ENCODE peak calls at places on chromosomes 3 and 15, in eight cellular contexts. One of them, this sample, is unnamed.
A peak's percentile ranks its signal among the peaks of the same experiment; 100 is the strongest.

GRCh38 chr3:52153389-52154096 is 680 bp downstream of the POC1A start:
- ATAC-seq in effector memory CD8-positive, alpha-beta T cell: no peak
- ATAC-seq in left lung: peak; percentile 3
- ATAC-seq in activated naive CD4-positive, alpha-beta T cell treated with anti-CD3 and anti-CD28 coated beads, Interleukin-2, amount 50 U/mL, for 72 hours: peak; percentile 0
- ATAC-seq in Right ventricle myocardium superior: peak; percentile 1
- ATAC-seq in heart left ventricle: no peak
- ATAC-seq in activated CD8-positive, alpha-beta T cell treated with anti-CD3 and anti-CD28 coated beads, Interleukin-2, amount 10 ng/mL, durations not matched to agents 7 days and 5 days: peak; percentile 0
- ATAC-seq in activated naive CD8-positive, alpha-beta T cell treated with anti-CD3 and anti-CD28 coated beads, Interleukin-2, amount 10 ng/mL, durations not matched to agents 7 days and 5 days: no peak
- ATAC-seq in this sample: peak; percentile 10

GRCh38 chr3:187783098-187783497 is 37.8 kb upstream of the BCL6 start:
- ATAC-seq in effector memory CD8-positive, alpha-beta T cell: no peak
- ATAC-seq in left lung: peak; percentile 97
- ATAC-seq in activated naive CD4-positive, alpha-beta T cell treated with anti-CD3 and anti-CD28 coated beads, Interleukin-2, amount 50 U/mL, for 72 hours: peak; percentile 90
- ATAC-seq in Right ventricle myocardium superior: peak; percentile 96
- ATAC-seq in heart left ventricle: peak; percentile 80
- ATAC-seq in activated CD8-positive, alpha-beta T cell treated with anti-CD3 and anti-CD28 coated beads, Interleukin-2, amount 10 ng/mL, durations not matched to agents 7 days and 5 days: peak; percentile 19
- ATAC-seq in activated naive CD8-positive, alpha-beta T cell treated with anti-CD3 and anti-CD28 coated beads, Interleukin-2, amount 10 ng/mL, durations not matched to agents 7 days and 5 days: no peak
- ATAC-seq in this sample: no peak

GRCh38 chr3:58143417-58144055 is 67.2 kb downstream of the DNASE1L3 start:
- ATAC-seq in effector memory CD8-positive, alpha-beta T cell: no peak
- ATAC-seq in left lung: peak; percentile 19
- ATAC-seq in activated naive CD4-positive, alpha-beta T cell treated with anti-CD3 and anti-CD28 coated beads, Interleukin-2, amount 50 U/mL, for 72 hours: no peak
- ATAC-seq in Right ventricle myocardium superior: no peak
- ATAC-seq in heart left ventricle: no peak
- ATAC-seq in activated CD8-positive, alpha-beta T cell treated with anti-CD3 and anti-CD28 coated beads, Interleukin-2, amount 10 ng/mL, durations not matched to agents 7 days and 5 days: no peak
- ATAC-seq in activated naive CD8-positive, alpha-beta T cell treated with anti-CD3 and anti-CD28 coated beads, Interleukin-2, amount 10 ng/mL, durations not matched to agents 7 days and 5 days: no peak
- ATAC-seq in this sample: no peak

GRCh38 chr3:129699199-129699598 is 92.7 kb upstream of the PLXND1 start:
- ATAC-seq in effector memory CD8-positive, alpha-beta T cell: no peak
- ATAC-seq in left lung: no peak
- ATAC-seq in activated naive CD4-positive, alpha-beta T cell treated with anti-CD3 and anti-CD28 coated beads, Interleukin-2, amount 50 U/mL, for 72 hours: no peak
- ATAC-seq in Right ventricle myocardium superior: no peak
- ATAC-seq in heart left ventricle: no peak
- ATAC-seq in activated CD8-positive, alpha-beta T cell treated with anti-CD3 and anti-CD28 coated beads, Interleukin-2, amount 10 ng/mL, durations not matched to agents 7 days and 5 days: no peak
- ATAC-seq in activated naive CD8-positive, alpha-beta T cell treated with anti-CD3 and anti-CD28 coated beads, Interleukin-2, amount 10 ng/mL, durations not matched to agents 7 days and 5 days: no peak
- ATAC-seq in this sample: no peak

GRCh38 chr15:88255496-88256171 is 905 bp downstream of the NTRK3 start:
- ATAC-seq in effector memory CD8-positive, alpha-beta T cell: no peak
- ATAC-seq in left lung: peak; percentile 74
- ATAC-seq in activated naive CD4-positive, alpha-beta T cell treated with anti-CD3 and anti-CD28 coated beads, Interleukin-2, amount 50 U/mL, for 72 hours: peak; percentile 30
- ATAC-seq in Right ventricle myocardium superior: peak; percentile 64
- ATAC-seq in heart left ventricle: no peak
- ATAC-seq in activated CD8-positive, alpha-beta T cell treated with anti-CD3 and anti-CD28 coated beads, Interleukin-2, amount 10 ng/mL, durations not matched to agents 7 days and 5 days: no peak
- ATAC-seq in activated naive CD8-positive, alpha-beta T cell treated with anti-CD3 and anti-CD28 coated beads, Interleukin-2, amount 10 ng/mL, durations not matched to agents 7 days and 5 days: no peak
- ATAC-seq in this sample: no peak

GRCh38 chr3:84547971-84548970 is 410.5 kb upstream of the CADM2 start:
- ATAC-seq in effector memory CD8-positive, alpha-beta T cell: no peak
- ATAC-seq in left lung: peak; percentile 97
- ATAC-seq in activated naive CD4-positive, alpha-beta T cell treated with anti-CD3 and anti-CD28 coated beads, Interleukin-2, amount 50 U/mL, for 72 hours: peak; percentile 37
- ATAC-seq in Right ventricle myocardium superior: peak; percentile 87
- ATAC-seq in heart left ventricle: no peak
- ATAC-seq in activated CD8-positive, alpha-beta T cell treated with anti-CD3 and anti-CD28 coated beads, Interleukin-2, amount 10 ng/mL, durations not matched to agents 7 days and 5 days: no peak
- ATAC-seq in activated naive CD8-positive, alpha-beta T cell treated with anti-CD3 and anti-CD28 coated beads, Interleukin-2, amount 10 ng/mL, durations not matched to agents 7 days and 5 days: peak; percentile 52
- ATAC-seq in this sample: peak; percentile 36

GRCh38 chr3:17213102-17213501 is 328.3 kb downstream of the PLCL2 start:
- ATAC-seq in effector memory CD8-positive, alpha-beta T cell: no peak
- ATAC-seq in left lung: peak; percentile 52
- ATAC-seq in activated naive CD4-positive, alpha-beta T cell treated with anti-CD3 and anti-CD28 coated beads, Interleukin-2, amount 50 U/mL, for 72 hours: no peak
- ATAC-seq in Right ventricle myocardium superior: no peak
- ATAC-seq in heart left ventricle: no peak
- ATAC-seq in activated CD8-positive, alpha-beta T cell treated with anti-CD3 and anti-CD28 coated beads, Interleukin-2, amount 10 ng/mL, durations not matched to agents 7 days and 5 days: no peak
- ATAC-seq in activated naive CD8-positive, alpha-beta T cell treated with anti-CD3 and anti-CD28 coated beads, Interleukin-2, amount 10 ng/mL, durations not matched to agents 7 days and 5 days: no peak
- ATAC-seq in this sample: no peak

GRCh38 chr3:116264546-116265174 is 180.6 kb downstream of the LSAMP start:
- ATAC-seq in effector memory CD8-positive, alpha-beta T cell: no peak
- ATAC-seq in left lung: no peak
- ATAC-seq in activated naive CD4-positive, alpha-beta T cell treated with anti-CD3 and anti-CD28 coated beads, Interleukin-2, amount 50 U/mL, for 72 hours: no peak
- ATAC-seq in Right ventricle myocardium superior: no peak
- ATAC-seq in heart left ventricle: no peak
- ATAC-seq in activated CD8-positive, alpha-beta T cell treated with anti-CD3 and anti-CD28 coated beads, Interleukin-2, amount 10 ng/mL, durations not matched to agents 7 days and 5 days: no peak
- ATAC-seq in activated naive CD8-positive, alpha-beta T cell treated with anti-CD3 and anti-CD28 coated beads, Interleukin-2, amount 10 ng/mL, durations not matched to agents 7 days and 5 days: no peak
- ATAC-seq in this sample: no peak

GRCh38 chr15:41862515-41863116 is 24.0 kb downstream of the PLA2G4B start:
- ATAC-seq in effector memory CD8-positive, alpha-beta T cell: peak; percentile 42
- ATAC-seq in left lung: peak; percentile 53
- ATAC-seq in activated naive CD4-positive, alpha-beta T cell treated with anti-CD3 and anti-CD28 coated beads, Interleukin-2, amount 50 U/mL, for 72 hours: no peak
- ATAC-seq in Right ventricle myocardium superior: no peak
- ATAC-seq in heart left ventricle: no peak
- ATAC-seq in activated CD8-positive, alpha-beta T cell treated with anti-CD3 and anti-CD28 coated beads, Interleukin-2, amount 10 ng/mL, durations not matched to agents 7 days and 5 days: no peak
- ATAC-seq in activated naive CD8-positive, alpha-beta T cell treated with anti-CD3 and anti-CD28 coated beads, Interleukin-2, amount 10 ng/mL, durations not matched to agents 7 days and 5 days: no peak
- ATAC-seq in this sample: no peak

GRCh38 chr3:133211449-133211848 is 173.3 kb downstream of the TMEM108 start:
- ATAC-seq in effector memory CD8-positive, alpha-beta T cell: no peak
- ATAC-seq in left lung: peak; percentile 93
- ATAC-seq in activated naive CD4-positive, alpha-beta T cell treated with anti-CD3 and anti-CD28 coated beads, Interleukin-2, amount 50 U/mL, for 72 hours: no peak
- ATAC-seq in Right ventricle myocardium superior: peak; percentile 39
- ATAC-seq in heart left ventricle: no peak
- ATAC-seq in activated CD8-positive, alpha-beta T cell treated with anti-CD3 and anti-CD28 coated beads, Interleukin-2, amount 10 ng/mL, durations not matched to agents 7 days and 5 days: peak; percentile 44
- ATAC-seq in activated naive CD8-positive, alpha-beta T cell treated with anti-CD3 and anti-CD28 coated beads, Interleukin-2, amount 10 ng/mL, durations not matched to agents 7 days and 5 days: peak; percentile 73
- ATAC-seq in this sample: peak; percentile 85

GRCh38 chr15:22959451-22960101 is 20.6 kb downstream of the CYFIP1 start:
- ATAC-seq in effector memory CD8-positive, alpha-beta T cell: no peak
- ATAC-seq in left lung: no peak
- ATAC-seq in activated naive CD4-positive, alpha-beta T cell treated with anti-CD3 and anti-CD28 coated beads, Interleukin-2, amount 50 U/mL, for 72 hours: no peak
- ATAC-seq in Right ventricle myocardium superior: no peak
- ATAC-seq in heart left ventricle: no peak
- ATAC-seq in activated CD8-positive, alpha-beta T cell treated with anti-CD3 and anti-CD28 coated beads, Interleukin-2, amount 10 ng/mL, durations not matched to agents 7 days and 5 days: no peak
- ATAC-seq in activated naive CD8-positive, alpha-beta T cell treated with anti-CD3 and anti-CD28 coated beads, Interleukin-2, amount 10 ng/mL, durations not matched to agents 7 days and 5 days: no peak
- ATAC-seq in this sample: no peak

GRCh38 chr3:45112939-45113338 is 33.2 kb downstream of the CDCP1 start:
- ATAC-seq in effector memory CD8-positive, alpha-beta T cell: no peak
- ATAC-seq in left lung: peak; percentile 48
- ATAC-seq in activated naive CD4-positive, alpha-beta T cell treated with anti-CD3 and anti-CD28 coated beads, Interleukin-2, amount 50 U/mL, for 72 hours: no peak
- ATAC-seq in Right ventricle myocardium superior: peak; percentile 69
- ATAC-seq in heart left ventricle: peak; percentile 17
- ATAC-seq in activated CD8-positive, alpha-beta T cell treated with anti-CD3 and anti-CD28 coated beads, Interleukin-2, amount 10 ng/mL, durations not matched to agents 7 days and 5 days: no peak
- ATAC-seq in activated naive CD8-positive, alpha-beta T cell treated with anti-CD3 and anti-CD28 coated beads, Interleukin-2, amount 10 ng/mL, durations not matched to agents 7 days and 5 days: no peak
- ATAC-seq in this sample: no peak

GRCh38 chr3:151101270-151101954 is 15.9 kb downstream of the MED12L start:
- ATAC-seq in effector memory CD8-positive, alpha-beta T cell: no peak
- ATAC-seq in left lung: no peak
- ATAC-seq in activated naive CD4-positive, alpha-beta T cell treated with anti-CD3 and anti-CD28 coated beads, Interleukin-2, amount 50 U/mL, for 72 hours: no peak
- ATAC-seq in Right ventricle myocardium superior: no peak
- ATAC-seq in heart left ventricle: peak; percentile 51
- ATAC-seq in activated CD8-positive, alpha-beta T cell treated with anti-CD3 and anti-CD28 coated beads, Interleukin-2, amount 10 ng/mL, durations not matched to agents 7 days and 5 days: no peak
- ATAC-seq in activated naive CD8-positive, alpha-beta T cell treated with anti-CD3 and anti-CD28 coated beads, Interleukin-2, amount 10 ng/mL, durations not matched to agents 7 days and 5 days: no peak
- ATAC-seq in this sample: no peak

GRCh38 chr3:142210144-142210543 is 15.2 kb downstream of the GK5 start:
- ATAC-seq in effector memory CD8-positive, alpha-beta T cell: no peak
- ATAC-seq in left lung: no peak
- ATAC-seq in activated naive CD4-positive, alpha-beta T cell treated with anti-CD3 and anti-CD28 coated beads, Interleukin-2, amount 50 U/mL, for 72 hours: no peak
- ATAC-seq in Right ventricle myocardium superior: peak; percentile 64
- ATAC-seq in heart left ventricle: peak; percentile 77
- ATAC-seq in activated CD8-positive, alpha-beta T cell treated with anti-CD3 and anti-CD28 coated beads, Interleukin-2, amount 10 ng/mL, durations not matched to agents 7 days and 5 days: no peak
- ATAC-seq in activated naive CD8-positive, alpha-beta T cell treated with anti-CD3 and anti-CD28 coated beads, Interleukin-2, amount 10 ng/mL, durations not matched to agents 7 days and 5 days: no peak
- ATAC-seq in this sample: no peak

GRCh38 chr3:193016437-193016887 is 98.8 kb upstream of the MB21D2 start:
- ATAC-seq in effector memory CD8-positive, alpha-beta T cell: no peak
- ATAC-seq in left lung: no peak
- ATAC-seq in activated naive CD4-positive, alpha-beta T cell treated with anti-CD3 and anti-CD28 coated beads, Interleukin-2, amount 50 U/mL, for 72 hours: no peak
- ATAC-seq in Right ventricle myocardium superior: peak; percentile 83
- ATAC-seq in heart left ventricle: peak; percentile 64
- ATAC-seq in activated CD8-positive, alpha-beta T cell treated with anti-CD3 and anti-CD28 coated beads, Interleukin-2, amount 10 ng/mL, durations not matched to agents 7 days and 5 days: no peak
- ATAC-seq in activated naive CD8-positive, alpha-beta T cell treated with anti-CD3 and anti-CD28 coated beads, Interleukin-2, amount 10 ng/mL, durations not matched to agents 7 days and 5 days: no peak
- ATAC-seq in this sample: no peak

GRCh38 chr3:100602506-100603444 is 6.6 kb upstream of the ADGRG7 start:
- ATAC-seq in effector memory CD8-positive, alpha-beta T cell: no peak
- ATAC-seq in left lung: peak; percentile 50
- ATAC-seq in activated naive CD4-positive, alpha-beta T cell treated with anti-CD3 and anti-CD28 coated beads, Interleukin-2, amount 50 U/mL, for 72 hours: peak; percentile 81
- ATAC-seq in Right ventricle myocardium superior: peak; percentile 38
- ATAC-seq in heart left ventricle: no peak
- ATAC-seq in activated CD8-positive, alpha-beta T cell treated with anti-CD3 and anti-CD28 coated beads, Interleukin-2, amount 10 ng/mL, durations not matched to agents 7 days and 5 days: peak; percentile 63
- ATAC-seq in activated naive CD8-positive, alpha-beta T cell treated with anti-CD3 and anti-CD28 coated beads, Interleukin-2, amount 10 ng/mL, durations not matched to agents 7 days and 5 days: peak; percentile 48
- ATAC-seq in this sample: peak; percentile 75

GRCh38 chr15:43880406-43881184 is 53.8 kb downstream of the WDR76 start:
- ATAC-seq in effector memory CD8-positive, alpha-beta T cell: no peak
- ATAC-seq in left lung: no peak
- ATAC-seq in activated naive CD4-positive, alpha-beta T cell treated with anti-CD3 and anti-CD28 coated beads, Interleukin-2, amount 50 U/mL, for 72 hours: no peak
- ATAC-seq in Right ventricle myocardium superior: peak; percentile 17
- ATAC-seq in heart left ventricle: no peak
- ATAC-seq in activated CD8-positive, alpha-beta T cell treated with anti-CD3 and anti-CD28 coated beads, Interleukin-2, amount 10 ng/mL, durations not matched to agents 7 days and 5 days: no peak
- ATAC-seq in activated naive CD8-positive, alpha-beta T cell treated with anti-CD3 and anti-CD28 coated beads, Interleukin-2, amount 10 ng/mL, durations not matched to agents 7 days and 5 days: no peak
- ATAC-seq in this sample: no peak

GRCh38 chr3:177538064-177538742 is 340.9 kb upstream of the TBL1XR1 start:
- ATAC-seq in effector memory CD8-positive, alpha-beta T cell: no peak
- ATAC-seq in left lung: peak; percentile 62
- ATAC-seq in activated naive CD4-positive, alpha-beta T cell treated with anti-CD3 and anti-CD28 coated beads, Interleukin-2, amount 50 U/mL, for 72 hours: no peak
- ATAC-seq in Right ventricle myocardium superior: peak; percentile 96
- ATAC-seq in heart left ventricle: peak; percentile 76
- ATAC-seq in activated CD8-positive, alpha-beta T cell treated with anti-CD3 and anti-CD28 coated beads, Interleukin-2, amount 10 ng/mL, durations not matched to agents 7 days and 5 days: no peak
- ATAC-seq in activated naive CD8-positive, alpha-beta T cell treated with anti-CD3 and anti-CD28 coated beads, Interleukin-2, amount 10 ng/mL, durations not matched to agents 7 days and 5 days: no peak
- ATAC-seq in this sample: no peak

GRCh38 chr3:10504161-10505049 is 981 bp downstream of the ATP2B2 start:
- ATAC-seq in effector memory CD8-positive, alpha-beta T cell: no peak
- ATAC-seq in left lung: no peak
- ATAC-seq in activated naive CD4-positive, alpha-beta T cell treated with anti-CD3 and anti-CD28 coated beads, Interleukin-2, amount 50 U/mL, for 72 hours: no peak
- ATAC-seq in Right ventricle myocardium superior: no peak
- ATAC-seq in heart left ventricle: no peak
- ATAC-seq in activated CD8-positive, alpha-beta T cell treated with anti-CD3 and anti-CD28 coated beads, Interleukin-2, amount 10 ng/mL, durations not matched to agents 7 days and 5 days: no peak
- ATAC-seq in activated naive CD8-positive, alpha-beta T cell treated with anti-CD3 and anti-CD28 coated beads, Interleukin-2, amount 10 ng/mL, durations not matched to agents 7 days and 5 days: no peak
- ATAC-seq in this sample: no peak

GRCh38 chr15:71218272-71218805 is 103.1 kb downstream of the THSD4 start:
- ATAC-seq in effector memory CD8-positive, alpha-beta T cell: no peak
- ATAC-seq in left lung: no peak
- ATAC-seq in activated naive CD4-positive, alpha-beta T cell treated with anti-CD3 and anti-CD28 coated beads, Interleukin-2, amount 50 U/mL, for 72 hours: no peak
- ATAC-seq in Right ventricle myocardium superior: peak; percentile 31
- ATAC-seq in heart left ventricle: no peak
- ATAC-seq in activated CD8-positive, alpha-beta T cell treated with anti-CD3 and anti-CD28 coated beads, Interleukin-2, amount 10 ng/mL, durations not matched to agents 7 days and 5 days: no peak
- ATAC-seq in activated naive CD8-positive, alpha-beta T cell treated with anti-CD3 and anti-CD28 coated beads, Interleukin-2, amount 10 ng/mL, durations not matched to agents 7 days and 5 days: no peak
- ATAC-seq in this sample: no peak

GRCh38 chr3:46674031-46674592 is 19.4 kb downstream of the ALS2CL start:
- ATAC-seq in effector memory CD8-positive, alpha-beta T cell: no peak
- ATAC-seq in left lung: no peak
- ATAC-seq in activated naive CD4-positive, alpha-beta T cell treated with anti-CD3 and anti-CD28 coated beads, Interleukin-2, amount 50 U/mL, for 72 hours: peak; percentile 38
- ATAC-seq in Right ventricle myocardium superior: no peak
- ATAC-seq in heart left ventricle: no peak
- ATAC-seq in activated CD8-positive, alpha-beta T cell treated with anti-CD3 and anti-CD28 coated beads, Interleukin-2, amount 10 ng/mL, durations not matched to agents 7 days and 5 days: no peak
- ATAC-seq in activated naive CD8-positive, alpha-beta T cell treated with anti-CD3 and anti-CD28 coated beads, Interleukin-2, amount 10 ng/mL, durations not matched to agents 7 days and 5 days: no peak
- ATAC-seq in this sample: no peak

GRCh38 chr3:188722963-188723362 is 448.8 kb upstream of the TPRG1 start:
- ATAC-seq in effector memory CD8-positive, alpha-beta T cell: no peak
- ATAC-seq in left lung: no peak
- ATAC-seq in activated naive CD4-positive, alpha-beta T cell treated with anti-CD3 and anti-CD28 coated beads, Interleukin-2, amount 50 U/mL, for 72 hours: peak; percentile 87
- ATAC-seq in Right ventricle myocardium superior: no peak
- ATAC-seq in heart left ventricle: no peak
- ATAC-seq in activated CD8-positive, alpha-beta T cell treated with anti-CD3 and anti-CD28 coated beads, Interleukin-2, amount 10 ng/mL, durations not matched to agents 7 days and 5 days: no peak
- ATAC-seq in activated naive CD8-positive, alpha-beta T cell treated with anti-CD3 and anti-CD28 coated beads, Interleukin-2, amount 10 ng/mL, durations not matched to agents 7 days and 5 days: no peak
- ATAC-seq in this sample: no peak

GRCh38 chr3:48478631-48479555 is 25.1 kb downstream of the SHISA5 start:
- ATAC-seq in effector memory CD8-positive, alpha-beta T cell: peak; percentile 77
- ATAC-seq in left lung: no peak
- ATAC-seq in activated naive CD4-positive, alpha-beta T cell treated with anti-CD3 and anti-CD28 coated beads, Interleukin-2, amount 50 U/mL, for 72 hours: peak; percentile 85
- ATAC-seq in Right ventricle myocardium superior: no peak
- ATAC-seq in heart left ventricle: peak; percentile 8
- ATAC-seq in activated CD8-positive, alpha-beta T cell treated with anti-CD3 and anti-CD28 coated beads, Interleukin-2, amount 10 ng/mL, durations not matched to agents 7 days and 5 days: peak; percentile 88
- ATAC-seq in activated naive CD8-positive, alpha-beta T cell treated with anti-CD3 and anti-CD28 coated beads, Interleukin-2, amount 10 ng/mL, durations not matched to agents 7 days and 5 days: peak; percentile 91
- ATAC-seq in this sample: peak; percentile 79

GRCh38 chr15:35669457-35670045 is 123.6 kb upstream of the DPH6 start:
- ATAC-seq in effector memory CD8-positive, alpha-beta T cell: no peak
- ATAC-seq in left lung: no peak
- ATAC-seq in activated naive CD4-positive, alpha-beta T cell treated with anti-CD3 and anti-CD28 coated beads, Interleukin-2, amount 50 U/mL, for 72 hours: no peak
- ATAC-seq in Right ventricle myocardium superior: no peak
- ATAC-seq in heart left ventricle: no peak
- ATAC-seq in activated CD8-positive, alpha-beta T cell treated with anti-CD3 and anti-CD28 coated beads, Interleukin-2, amount 10 ng/mL, durations not matched to agents 7 days and 5 days: no peak
- ATAC-seq in activated naive CD8-positive, alpha-beta T cell treated with anti-CD3 and anti-CD28 coated beads, Interleukin-2, amount 10 ng/mL, durations not matched to agents 7 days and 5 days: no peak
- ATAC-seq in this sample: no peak

GRCh38 chr3:23094890-23095462 is 108.2 kb upstream of the UBE2E2 start:
- ATAC-seq in effector memory CD8-positive, alpha-beta T cell: no peak
- ATAC-seq in left lung: peak; percentile 89
- ATAC-seq in activated naive CD4-positive, alpha-beta T cell treated with anti-CD3 and anti-CD28 coated beads, Interleukin-2, amount 50 U/mL, for 72 hours: peak; percentile 53
- ATAC-seq in Right ventricle myocardium superior: no peak
- ATAC-seq in heart left ventricle: no peak
- ATAC-seq in activated CD8-positive, alpha-beta T cell treated with anti-CD3 and anti-CD28 coated beads, Interleukin-2, amount 10 ng/mL, durations not matched to agents 7 days and 5 days: no peak
- ATAC-seq in activated naive CD8-positive, alpha-beta T cell treated with anti-CD3 and anti-CD28 coated beads, Interleukin-2, amount 10 ng/mL, durations not matched to agents 7 days and 5 days: no peak
- ATAC-seq in this sample: no peak

GRCh38 chr3:55201729-55202128 is 273.9 kb upstream of the LRTM1 start:
- ATAC-seq in effector memory CD8-positive, alpha-beta T cell: no peak
- ATAC-seq in left lung: no peak
- ATAC-seq in activated naive CD4-positive, alpha-beta T cell treated with anti-CD3 and anti-CD28 coated beads, Interleukin-2, amount 50 U/mL, for 72 hours: no peak
- ATAC-seq in Right ventricle myocardium superior: no peak
- ATAC-seq in heart left ventricle: no peak
- ATAC-seq in activated CD8-positive, alpha-beta T cell treated with anti-CD3 and anti-CD28 coated beads, Interleukin-2, amount 10 ng/mL, durations not matched to agents 7 days and 5 days: no peak
- ATAC-seq in activated naive CD8-positive, alpha-beta T cell treated with anti-CD3 and anti-CD28 coated beads, Interleukin-2, amount 10 ng/mL, durations not matched to agents 7 days and 5 days: no peak
- ATAC-seq in this sample: no peak

GRCh38 chr3:108461641-108462040 is 48.8 kb downstream of the MYH15 start:
- ATAC-seq in effector memory CD8-positive, alpha-beta T cell: no peak
- ATAC-seq in left lung: no peak
- ATAC-seq in activated naive CD4-positive, alpha-beta T cell treated with anti-CD3 and anti-CD28 coated beads, Interleukin-2, amount 50 U/mL, for 72 hours: no peak
- ATAC-seq in Right ventricle myocardium superior: peak; percentile 57
- ATAC-seq in heart left ventricle: no peak
- ATAC-seq in activated CD8-positive, alpha-beta T cell treated with anti-CD3 and anti-CD28 coated beads, Interleukin-2, amount 10 ng/mL, durations not matched to agents 7 days and 5 days: no peak
- ATAC-seq in activated naive CD8-positive, alpha-beta T cell treated with anti-CD3 and anti-CD28 coated beads, Interleukin-2, amount 10 ng/mL, durations not matched to agents 7 days and 5 days: no peak
- ATAC-seq in this sample: peak; percentile 78

GRCh38 chr3:46881819-46882376 is 4.4 kb downstream of the PTH1R start:
- ATAC-seq in effector memory CD8-positive, alpha-beta T cell: peak; percentile 45
- ATAC-seq in left lung: peak; percentile 42
- ATAC-seq in activated naive CD4-positive, alpha-beta T cell treated with anti-CD3 and anti-CD28 coated beads, Interleukin-2, amount 50 U/mL, for 72 hours: peak; percentile 14
- ATAC-seq in Right ventricle myocardium superior: peak; percentile 48
- ATAC-seq in heart left ventricle: no peak
- ATAC-seq in activated CD8-positive, alpha-beta T cell treated with anti-CD3 and anti-CD28 coated beads, Interleukin-2, amount 10 ng/mL, durations not matched to agents 7 days and 5 days: no peak
- ATAC-seq in activated naive CD8-positive, alpha-beta T cell treated with anti-CD3 and anti-CD28 coated beads, Interleukin-2, amount 10 ng/mL, durations not matched to agents 7 days and 5 days: peak; percentile 27
- ATAC-seq in this sample: no peak

GRCh38 chr3:50502584-50503423 is 630 bp downstream of the CACNA2D2 start:
- ATAC-seq in effector memory CD8-positive, alpha-beta T cell: peak; percentile 33
- ATAC-seq in left lung: peak; percentile 6
- ATAC-seq in activated naive CD4-positive, alpha-beta T cell treated with anti-CD3 and anti-CD28 coated beads, Interleukin-2, amount 50 U/mL, for 72 hours: peak; percentile 33
- ATAC-seq in Right ventricle myocardium superior: peak; percentile 5
- ATAC-seq in heart left ventricle: no peak
- ATAC-seq in activated CD8-positive, alpha-beta T cell treated with anti-CD3 and anti-CD28 coated beads, Interleukin-2, amount 10 ng/mL, durations not matched to agents 7 days and 5 days: peak; percentile 25
- ATAC-seq in activated naive CD8-positive, alpha-beta T cell treated with anti-CD3 and anti-CD28 coated beads, Interleukin-2, amount 10 ng/mL, durations not matched to agents 7 days and 5 days: peak; percentile 42
- ATAC-seq in this sample: peak; percentile 17

GRCh38 chr15:90376789-90377188 is 11.3 kb upstream of the IQGAP1 start:
- ATAC-seq in effector memory CD8-positive, alpha-beta T cell: peak; percentile 99
- ATAC-seq in left lung: no peak
- ATAC-seq in activated naive CD4-positive, alpha-beta T cell treated with anti-CD3 and anti-CD28 coated beads, Interleukin-2, amount 50 U/mL, for 72 hours: peak; percentile 64
- ATAC-seq in Right ventricle myocardium superior: no peak
- ATAC-seq in heart left ventricle: no peak
- ATAC-seq in activated CD8-positive, alpha-beta T cell treated with anti-CD3 and anti-CD28 coated beads, Interleukin-2, amount 10 ng/mL, durations not matched to agents 7 days and 5 days: peak; percentile 96
- ATAC-seq in activated naive CD8-positive, alpha-beta T cell treated with anti-CD3 and anti-CD28 coated beads, Interleukin-2, amount 10 ng/mL, durations not matched to agents 7 days and 5 days: peak; percentile 94
- ATAC-seq in this sample: no peak

GRCh38 chr3:128483657-128484403 is 9.2 kb downstream of the GATA2 start:
- ATAC-seq in effector memory CD8-positive, alpha-beta T cell: no peak
- ATAC-seq in left lung: no peak
- ATAC-seq in activated naive CD4-positive, alpha-beta T cell treated with anti-CD3 and anti-CD28 coated beads, Interleukin-2, amount 50 U/mL, for 72 hours: no peak
- ATAC-seq in Right ventricle myocardium superior: no peak
- ATAC-seq in heart left ventricle: no peak
- ATAC-seq in activated CD8-positive, alpha-beta T cell treated with anti-CD3 and anti-CD28 coated beads, Interleukin-2, amount 10 ng/mL, durations not matched to agents 7 days and 5 days: no peak
- ATAC-seq in activated naive CD8-positive, alpha-beta T cell treated with anti-CD3 and anti-CD28 coated beads, Interleukin-2, amount 10 ng/mL, durations not matched to agents 7 days and 5 days: no peak
- ATAC-seq in this sample: no peak

GRCh38 chr3:190222360-190222759 is 99.9 kb downstream of the CLDN1 start:
- ATAC-seq in effector memory CD8-positive, alpha-beta T cell: no peak
- ATAC-seq in left lung: no peak
- ATAC-seq in activated naive CD4-positive, alpha-beta T cell treated with anti-CD3 and anti-CD28 coated beads, Interleukin-2, amount 50 U/mL, for 72 hours: no peak
- ATAC-seq in Right ventricle myocardium superior: no peak
- ATAC-seq in heart left ventricle: no peak
- ATAC-seq in activated CD8-positive, alpha-beta T cell treated with anti-CD3 and anti-CD28 coated beads, Interleukin-2, amount 10 ng/mL, durations not matched to agents 7 days and 5 days: no peak
- ATAC-seq in activated naive CD8-positive, alpha-beta T cell treated with anti-CD3 and anti-CD28 coated beads, Interleukin-2, amount 10 ng/mL, durations not matched to agents 7 days and 5 days: no peak
- ATAC-seq in this sample: no peak